ENCODE peak calls at places on chromosomes 16 and 17, in four cellular contexts. I is stimulated activated CD4-positive, alpha-beta T cell treated with anti-CD3 and anti-CD28 coated beads, Interleukin-15, amount 100 ng/mL, for 24 hours; Y is prostate gland; M is stimulated activated naive CD8-positive, alpha-beta T cell treated with anti-CD3 and anti-CD28 coated beads, Interleukin-15, Interleukin-2, amounts not matched to agents 100 U/mL and 50 U/mL, for 24 hours. U is an unnamed sample.
A peak's percentile ranks its signal among the peaks of the same experiment; 100 is the strongest.

GRCh38 chr17:78343433-78344201 is 16.3 kb downstream of the SOCS3 start:
- DNase-seq in I (peak; percentile 77), Y (no peak), M (peak; percentile 71), U (no peak)

GRCh38 chr17:19343256-19343630 is 19.3 kb downstream of the B9D1 start:
- DNase-seq in I (no peak), Y (no peak), M (no peak), U (no peak)

GRCh38 chr16:78505544-78506371 is 406.3 kb downstream of the WWOX start:
- DNase-seq in I (no peak), Y (no peak), M (no peak), U (peak; percentile 40)

GRCh38 chr17:44911133-44912001 is 3.9 kb downstream of the GFAP start:
- DNase-seq in I (peak; percentile 69), Y (peak; percentile 48), M (peak; percentile 55), U (peak; percentile 78)

GRCh38 chr17:36885161-36885735 is 52.0 kb upstream of the LHX1 start:
- DNase-seq in I (no peak), Y (no peak), M (no peak), U (no peak)

GRCh38 chr17:1928976-1929375 is 96.2 kb downstream of the RTN4RL1 start:
- DNase-seq in I (no peak), Y (no peak), M (no peak), U (no peak)

GRCh38 chr16:64648282-64648681 is 473.6 kb downstream of the CDH11 start:
- DNase-seq in I (no peak), Y (no peak), M (no peak), U (no peak)

GRCh38 chr17:47785538-47786123 is 36.0 kb downstream of the OSBPL7 start:
- DNase-seq in I (peak; percentile 39), Y (no peak), M (peak; percentile 55), U (no peak)

GRCh38 chr17:9002610-9003354 is 18.5 kb upstream of the NTN1 start:
- DNase-seq in I (peak; percentile 60), Y (peak; percentile 21), M (peak; percentile 49), U (peak; percentile 48)

GRCh38 chr17:73759324-73760185 is 115.3 kb upstream of the SDK2 start:
- DNase-seq in I (no peak), Y (no peak), M (no peak), U (peak; percentile 19)

GRCh38 chr17:3960764-3961163 is 3.5 kb downstream of the ATP2A3 start:
- DNase-seq in I (no peak), Y (no peak), M (no peak), U (no peak)

GRCh38 chr17:17741346-17742023 is 60.2 kb downstream of the RAI1 start:
- DNase-seq in I (no peak), Y (peak; percentile 67), M (no peak), U (no peak)

GRCh38 chr16:73025506-73026131 is 22.3 kb downstream of the ZFHX3 start:
- DNase-seq in I (no peak), Y (no peak), M (no peak), U (no peak)

GRCh38 chr17:5780476-5780875 is 196.2 kb upstream of the NLRP1 start:
- DNase-seq in I (no peak), Y (no peak), M (no peak), U (no peak)

GRCh38 chr17:32141690-32142037 is 638 bp upstream of the RHOT1 start:
- DNase-seq in I (no peak), Y (no peak), M (no peak), U (no peak)

GRCh38 chr17:79154446-79154845 is 79.8 kb downstream of the ENGASE start:
- DNase-seq in I (no peak), Y (no peak), M (no peak), U (peak; percentile 60)

GRCh38 chr16:15461376-15461775 is 27.0 kb downstream of the BMERB1 start:
- DNase-seq in I (no peak), Y (no peak), M (no peak), U (no peak)

GRCh38 chr16:4372578-4373355 is 1.1 kb downstream of the VASN start:
- DNase-seq in I (no peak), Y (no peak), M (no peak), U (peak; percentile 76)

GRCh38 chr17:30207655-30208054 is 27.8 kb downstream of the SLC6A4 start:
- DNase-seq in I (no peak), Y (no peak), M (no peak), U (no peak)

GRCh38 chr17:13228711-13229110 is 210.9 kb upstream of the ELAC2 start:
- DNase-seq in I (no peak), Y (no peak), M (no peak), U (no peak)

GRCh38 chr17:63843387-63844292 is 1.2 kb upstream of the SMARCD2 start:
- DNase-seq in I (peak; percentile 33), Y (peak; percentile 28), M (peak; percentile 47), U (no peak)

GRCh38 chr16:49632798-49633189 is 223.1 kb downstream of the ZNF423 start:
- DNase-seq in I (no peak), Y (no peak), M (no peak), U (no peak)

GRCh38 chr17:63939884-63940283 is 7.8 kb upstream of the CD79B start:
- DNase-seq in I (no peak), Y (no peak), M (no peak), U (no peak)

GRCh38 chr16:67277294-67277998 is 1.9 kb upstream of the PLEKHG4 start:
- DNase-seq in I (peak; percentile 62), Y (no peak), M (peak; percentile 59), U (no peak)

GRCh38 chr17:50684612-50685333 is 22.9 kb downstream of the ANKRD40 start:
- DNase-seq in I (no peak), Y (no peak), M (no peak), U (peak; percentile 81)

U was measured in body of pancreas.